ENCODE peak calls at places on chromosomes 13 and 19, in eight cellular contexts. Q is retinal pigment epithelial cell, U is AG09319, E is IMR-90, S is dorsolateral prefrontal cortex, W is type B pancreatic cell, D is fibroblast of mammary gland, P is mucosa of descending colon. O is an unnamed sample.

GRCh38 chr19:53388904-53389303 is 6.0 kb upstream of the ZNF765 start:
- DNase-seq in Q (no peak), U (no peak), E (peak), S (no peak), W (no peak), D (no peak), P (no peak), O (no peak)

GRCh38 chr19:42335374-42335936 is 10.0 kb downstream of the MEGF8 start:
- DNase-seq in Q (no peak), U (no peak), E (no peak), S (no peak), W (no peak), D (no peak), P (no peak), O (no peak)

GRCh38 chr19:18701250-18701608 is 17.7 kb downstream of the CRTC1 start:
- DNase-seq in Q (no peak), U (no peak), E (no peak), S (no peak), W (no peak), D (no peak), P (no peak), O (no peak)

GRCh38 chr19:44608391-44608821 is 5.0 kb upstream of the IGSF23 start:
- DNase-seq in Q (no peak), U (no peak), E (peak), S (no peak), W (no peak), D (peak), P (peak), O (no peak)

GRCh38 chr13:113897161-113897560 is 33.3 kb upstream of the GAS6 start:
- DNase-seq in Q (peak), U (peak), E (peak), S (no peak), W (no peak), D (peak), P (no peak), O (peak)

GRCh38 chr19:35596366-35596999 is 10.5 kb downstream of the PMIS2 start:
- DNase-seq in Q (no peak), U (no peak), E (no peak), S (no peak), W (no peak), D (peak), P (no peak), O (peak)

GRCh38 chr13:44516771-44517170 is 59.4 kb downstream of the TSC22D1 start:
- DNase-seq in Q (no peak), U (no peak), E (no peak), S (no peak), W (no peak), D (no peak), P (peak), O (no peak)

GRCh38 chr13:33352023-33352422 is 66.5 kb upstream of the STARD13 start:
- DNase-seq in Q (peak), U (no peak), E (no peak), S (no peak), W (no peak), D (no peak), P (peak), O (no peak)

GRCh38 chr13:29852464-29853054 is 2.1 kb upstream of the UBL3 start:
- DNase-seq in Q (no peak), U (no peak), E (peak), S (no peak), W (no peak), D (peak), P (no peak), O (no peak)

GRCh38 chr13:35489050-35489449 is 12.6 kb upstream of the MAB21L1 start:
- DNase-seq in Q (no peak), U (no peak), E (no peak), S (no peak), W (no peak), D (no peak), P (no peak), O (no peak)
- TF ChIP-seq CTCF in Q (no peak), U (no peak), E (no peak), S (no peak), W (no peak), D (no peak), P (no peak), O (no peak)

DNA sequence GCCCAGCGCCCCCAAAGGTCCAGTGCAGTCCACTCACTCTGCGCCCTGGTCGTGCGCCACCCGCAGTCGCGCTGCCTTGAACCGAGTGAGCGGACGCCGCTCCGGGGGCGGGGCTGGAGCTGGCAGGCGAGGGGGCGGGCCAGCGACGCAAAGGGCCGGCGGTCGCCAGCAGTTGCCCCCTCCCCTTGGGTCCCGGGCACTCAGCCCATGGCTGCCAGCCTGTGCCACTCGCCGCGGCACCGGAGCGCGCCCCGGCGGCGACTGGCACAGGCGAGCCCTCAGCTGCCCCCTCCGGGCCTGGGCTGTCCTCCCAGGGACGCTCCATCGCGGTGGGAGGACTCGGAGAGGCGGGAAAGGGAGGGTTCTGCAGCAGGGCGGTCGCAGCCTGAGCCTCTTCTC is at the start of gene S1PR5:
- DNase-seq in Q (no peak), U (no peak), E (no peak), S (peak), W (no peak), D (no peak), P (no peak), O (no peak)
- TF ChIP-seq CTCF in Q (no peak), U (no peak), E (no peak), S (peak), W (no peak), D (no peak), P (no peak), O (no peak)

DNA sequence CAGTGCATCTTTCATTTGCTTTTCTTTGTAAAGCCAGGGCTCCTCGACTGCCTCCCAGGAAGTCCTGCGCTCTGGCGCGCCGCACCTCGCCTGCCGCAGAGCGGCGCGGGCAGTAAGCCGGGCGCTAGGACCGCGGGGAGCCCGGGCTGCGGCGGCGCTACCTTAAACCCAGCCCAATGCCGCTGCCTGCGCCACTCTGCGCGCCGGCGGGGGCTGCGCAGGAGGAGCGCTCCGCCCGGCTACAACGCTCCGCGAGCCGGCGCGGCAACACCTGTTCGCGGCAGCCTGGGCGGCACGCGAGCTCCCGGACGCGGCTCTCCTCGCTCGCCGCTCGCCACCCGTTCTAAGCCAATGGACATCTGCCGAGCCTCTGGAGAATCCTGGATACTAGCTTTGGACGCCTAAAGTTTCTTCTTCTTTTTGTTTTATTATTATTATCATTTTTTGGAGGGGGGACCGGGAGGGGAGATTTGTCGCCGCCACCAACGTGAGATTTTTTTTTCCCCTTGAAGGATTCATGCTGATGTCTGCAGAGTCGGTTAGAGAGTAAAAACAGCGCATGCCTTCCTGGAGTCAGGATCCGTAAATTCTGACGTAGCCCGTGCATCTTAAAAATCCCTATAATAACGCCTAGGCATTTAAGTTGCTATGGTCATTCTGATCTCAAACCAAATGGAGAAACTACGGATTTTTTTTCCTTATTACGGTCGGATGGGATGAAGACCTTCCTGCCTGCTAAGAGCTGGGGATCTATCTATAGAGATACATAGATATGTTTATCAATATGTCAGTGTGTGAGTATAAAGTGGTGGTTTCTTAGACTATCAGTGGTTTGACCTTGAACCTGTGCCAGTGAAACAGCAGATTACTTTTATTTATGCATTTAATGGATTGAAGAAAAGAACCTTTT is at the start of gene FGF9:
- DNase-seq in Q (no peak), U (peak), E (peak), S (peak), W (peak), D (peak), P (peak), O (peak)
- TF ChIP-seq CTCF in Q (no peak), U (no peak), E (peak), S (peak), W (peak), D (no peak), P (no peak), O (no peak)

DNA sequence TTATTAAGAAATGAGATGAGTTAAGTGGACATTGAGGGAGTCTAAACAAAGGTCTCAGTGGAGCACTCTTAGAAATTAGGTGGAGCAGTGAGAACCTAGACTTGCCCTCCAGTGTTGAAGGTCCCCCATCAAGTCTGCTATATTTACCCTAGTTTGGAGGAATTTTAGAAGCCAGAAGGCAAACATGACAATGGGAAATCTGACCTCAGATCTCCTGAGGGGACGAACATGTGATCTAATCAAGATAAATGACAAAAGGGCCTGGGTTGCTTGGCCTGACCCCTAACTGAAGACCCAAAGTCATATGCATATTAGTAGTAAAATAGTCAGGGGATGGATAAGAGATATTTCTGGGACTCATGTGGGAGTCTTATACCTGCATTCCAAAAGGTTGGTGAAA is 7.9 kb downstream of the SIGLECL1 start:
- DNase-seq in Q (no peak), U (no peak), E (no peak), S (no peak), W (no peak), D (no peak), P (no peak), O (no peak)
- TF ChIP-seq CTCF in Q (no peak), U (no peak), E (no peak), S (no peak), W (no peak), D (no peak), P (no peak), O (no peak)

GRCh38 chr19:11594084-11594483 is 3.2 kb upstream of the ZNF627 start:
- DNase-seq in Q (no peak), U (no peak), E (no peak), S (no peak), W (no peak), D (no peak), P (no peak), O (no peak)

GRCh38 chr19:11587302-11587972 is 9.8 kb upstream of the ZNF627 start:
- DNase-seq in Q (no peak), U (peak), E (peak), S (peak), W (peak), D (peak), P (peak), O (peak)

DNA sequence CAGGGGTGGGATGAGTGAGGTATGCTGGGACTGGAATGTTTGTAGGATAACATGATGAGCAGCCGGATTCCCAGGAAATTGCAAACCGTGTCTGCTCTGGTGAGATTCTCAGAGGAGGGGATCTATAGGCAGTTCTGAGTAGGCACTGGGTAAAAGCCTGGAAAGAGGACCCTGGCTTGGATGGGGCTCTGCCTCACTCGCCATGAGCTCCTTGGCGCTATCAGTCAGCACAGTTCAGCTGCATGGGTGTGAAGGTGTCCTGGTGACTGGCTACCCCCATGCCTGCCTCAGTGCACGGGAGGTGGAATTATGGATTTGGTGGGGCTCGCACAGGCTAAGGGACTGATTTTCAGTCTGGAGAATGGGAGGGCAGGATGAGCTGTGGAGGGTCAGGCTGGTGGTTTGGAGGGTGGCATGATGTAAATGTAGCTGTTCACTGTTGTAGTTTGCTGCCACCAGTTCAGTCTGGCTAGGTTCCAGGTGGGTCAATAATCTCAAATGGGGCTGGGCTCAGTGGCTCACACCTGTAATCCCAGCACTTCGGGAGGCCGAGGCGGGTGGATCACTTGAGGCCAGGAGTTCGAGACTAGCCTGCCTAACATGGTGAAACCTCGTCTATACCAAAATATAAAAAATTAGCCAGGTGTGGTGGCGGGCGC is 9.2 kb upstream of the ZNF627 start:
- DNase-seq in Q (no peak), U (no peak), E (no peak), S (no peak), W (no peak), D (no peak), P (no peak), O (no peak)
- TF ChIP-seq CTCF in Q (no peak), U (no peak), E (no peak), S (no peak), W (peak), D (no peak), P (no peak), O (peak)

GRCh38 chr19:19732579-19733501 is at the start of gene ZNF14:
- DNase-seq in Q (peak), U (peak), E (peak), S (peak), W (peak), D (peak), P (peak), O (peak)
- TF ChIP-seq CTCF in Q (peak), U (no peak), E (peak), S (peak), W (no peak), D (no peak), P (no peak), O (peak)

GRCh38 chr19:39540333-39540673 is 342 bp upstream of the EID2 start:
- DNase-seq in Q (no peak), U (no peak), E (no peak), S (no peak), W (no peak), D (no peak), P (no peak), O (no peak)
- TF ChIP-seq CTCF in Q (no peak), U (no peak), E (no peak), S (no peak), W (peak), D (no peak), P (no peak), O (peak)

DNA sequence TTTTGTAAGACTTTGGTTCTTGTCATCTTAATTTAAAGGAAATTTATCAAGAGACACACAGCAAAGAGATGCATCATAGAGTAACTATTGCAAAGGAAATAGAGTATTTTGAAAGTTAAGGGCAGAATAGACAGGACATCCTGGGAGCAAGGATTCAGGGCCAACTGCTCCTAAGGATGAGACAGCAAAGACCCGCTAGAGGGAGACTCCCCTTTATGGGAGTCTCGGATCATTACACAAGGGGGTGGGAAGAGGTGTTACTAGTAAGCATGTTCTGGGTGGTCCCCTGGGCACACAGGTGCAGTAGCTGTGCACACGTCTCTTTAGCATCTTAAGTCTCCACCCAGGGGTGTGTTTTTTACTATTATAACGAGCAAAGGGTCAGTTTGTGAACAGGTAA is 9.6 kb downstream of the ZSCAN5C start:
- DNase-seq in Q (no peak), U (no peak), E (no peak), S (no peak), W (no peak), D (no peak), P (no peak), O (no peak)
- TF ChIP-seq CTCF in Q (no peak), U (no peak), E (no peak), S (no peak), W (no peak), D (no peak), P (no peak), O (no peak)